ENCODE peak calls at places on chromosomes 7 and 10, in seven cellular contexts. H, E, O, G, W, T and L are unnamed samples.

GRCh38 chr7:41096921-41097320 is 606.0 kb downstream of the INHBA start:
- DNase-seq in W (no peak), T (no peak), G (no peak), O (no peak), H (no peak), E (no peak), L (no peak)

GRCh38 chr10:48383393-48383792 is 76.9 kb downstream of the MAPK8 start:
- DNase-seq in H (no peak), G (no peak), E (no peak), W (no peak), O (no peak), T (no peak), L (no peak)

GRCh38 chr7:8389898-8390642 is 43.3 kb upstream of the NXPH1 start:
- DNase-seq in W (no peak), E (no peak), H (peak; percentile 80), G (no peak), T (peak; percentile 51), O (no peak), L (no peak)

GRCh38 chr10:23696476-23696875 is 257.6 kb downstream of the OTUD1 start:
- DNase-seq in T (no peak), G (no peak), E (no peak), W (no peak), O (no peak), H (no peak), L (no peak)

GRCh38 chr10:34489973-34490372 is 325.1 kb downstream of the PARD3 start:
- DNase-seq in T (no peak), W (no peak), O (no peak), E (no peak), G (no peak), H (no peak), L (no peak)

GRCh38 chr7:74417419-74417971 is 36.2 kb upstream of the GTF2IRD1 start:
- DNase-seq in O (peak; percentile 59), T (peak; percentile 43), E (peak; percentile 27), W (peak; percentile 90), G (peak; percentile 74), H (peak; percentile 77), L (peak; percentile 82)

GRCh38 chr7:105399043-105399725 is 10.5 kb upstream of the SRPK2 start:
- DNase-seq in T (no peak), W (peak; percentile 22), G (no peak), H (no peak), O (no peak), E (no peak), L (no peak)

GRCh38 chr7:152078025-152078424 is 52.6 kb downstream of the GALNT11 start:
- DNase-seq in E (no peak), O (no peak), W (no peak), G (no peak), H (no peak), T (no peak), L (no peak)

GRCh38 chr10:48600645-48601505 is 4.0 kb downstream of the ARHGAP22 start:
- DNase-seq in E (no peak), T (no peak), H (no peak), W (no peak), G (no peak), O (no peak), L (no peak)

GRCh38 chr10:60707841-60708240 is 70.4 kb upstream of the CDK1 start:
- DNase-seq in W (no peak), G (no peak), O (no peak), T (no peak), H (no peak), E (no peak), L (no peak)

GRCh38 chr10:88195841-88196240 is 332.4 kb downstream of the PTEN start:
- DNase-seq in E (no peak), G (no peak), H (no peak), O (no peak), W (no peak), T (no peak), L (no peak)

GRCh38 chr10:62056219-62056618 is 154.7 kb downstream of the ARID5B start:
- DNase-seq in E (no peak), G (no peak), O (no peak), T (no peak), W (no peak), H (no peak), L (no peak)

GRCh38 chr10:8063128-8063908 is 8.8 kb downstream of the GATA3 start:
- DNase-seq in G (no peak), O (no peak), H (no peak), T (no peak), E (no peak), W (no peak), L (no peak)

GRCh38 chr7:73703985-73704639 is 15.4 kb downstream of the STX1A start:
- DNase-seq in E (no peak), G (no peak), H (peak; percentile 90), W (peak; percentile 82), O (peak; percentile 49), T (no peak), L (no peak)

GRCh38 chr10:69807122-69807521 is 5.4 kb downstream of the COL13A1 start:
- DNase-seq in T (no peak), W (no peak), H (no peak), O (no peak), E (no peak), G (no peak), L (no peak)

GRCh38 chr10:129843131-129843541 is 120.9 kb downstream of the EBF3 start:
- DNase-seq in O (no peak), W (no peak), H (no peak), G (no peak), T (no peak), E (no peak), L (no peak)

GRCh38 chr7:23343806-23344500 is 44.8 kb downstream of the MALSU1 start:
- DNase-seq in E (no peak), T (no peak), O (no peak), G (no peak), W (no peak), H (no peak), L (no peak)

GRCh38 chr7:13904689-13905088 is 84.8 kb downstream of the ETV1 start:
- DNase-seq in W (no peak), T (no peak), H (no peak), E (no peak), O (no peak), G (no peak), L (no peak)